ENCODE peak calls at places on chromosomes 2 and 18, in nine cellular contexts. T, B, I, P, H, Y, L, S and X are unnamed samples.

GRCh38 chr2:77484026-77484425 is 38.1 kb downstream of the LRRTM4 start:
- DNase-seq in Y (no peak), P (peak), H (no peak), S (no peak), L (no peak), T (no peak), B (no peak), I (no peak), X (no peak)

GRCh38 chr2:47029737-47030524 is 114.3 kb upstream of the MCFD2 start:
- DNase-seq in P (peak), H (no peak), Y (no peak), I (peak), S (no peak), L (no peak), T (no peak), B (peak), X (peak)

GRCh38 chr2:50143822-50144575 is 887.9 kb downstream of the NRXN1 start:
- DNase-seq in Y (no peak), T (peak), L (peak), H (no peak), S (peak), B (peak), P (peak), I (peak), X (peak)

GRCh38 chr2:70123051-70123828 is 36.0 kb downstream of the PCBP1 start:
- DNase-seq in B (peak), S (peak), P (peak), I (no peak), Y (no peak), H (no peak), T (peak), L (peak), X (no peak)

GRCh38 chr18:63949068-63949737 is at the start of gene HMSD:
- DNase-seq in I (peak), S (peak), P (peak), T (peak), B (peak), Y (peak), H (peak), L (no peak), X (peak)

GRCh38 chr2:75640621-75641121 is 5.9 kb upstream of the MRPL19 start:
- DNase-seq in S (peak), H (peak), Y (no peak), L (peak), I (peak), T (peak), B (peak), P (peak), X (peak)

GRCh38 chr2:95276244-95276887 is 2.1 kb downstream of the PROM2 start:
- DNase-seq in Y (no peak), H (no peak), S (no peak), B (no peak), T (peak), I (no peak), L (no peak), P (no peak), X (no peak)

GRCh38 chr2:239461551-239462515 is 61.0 kb upstream of the HDAC4 start:
- DNase-seq in S (peak), L (no peak), H (peak), P (peak), Y (no peak), T (no peak), B (no peak), I (no peak), X (no peak)

GRCh38 chr2:117760916-117761315 is 53.6 kb upstream of the DDX18 start:
- DNase-seq in P (no peak), T (no peak), I (no peak), H (no peak), B (no peak), Y (no peak), S (no peak), L (no peak), X (no peak)

GRCh38 chr2:127348421-127349000 is 39.3 kb downstream of the MAP3K2 start:
- DNase-seq in B (no peak), T (no peak), Y (no peak), H (no peak), P (peak), S (peak), I (no peak), L (peak), X (no peak)

GRCh38 chr2:167052825-167053224 is 164.5 kb downstream of the XIRP2 start:
- DNase-seq in T (no peak), B (peak), P (peak), Y (no peak), L (peak), S (peak), H (no peak), I (peak), X (no peak)

GRCh38 chr2:237955640-237956401 is 11.0 kb upstream of the UBE2F start:
- DNase-seq in Y (no peak), P (no peak), S (no peak), H (no peak), B (no peak), T (no peak), L (no peak), I (no peak), X (no peak)

GRCh38 chr2:45256867-45257641 is 247.8 kb upstream of the SIX2 start:
- DNase-seq in L (no peak), B (no peak), Y (no peak), S (peak), I (no peak), H (no peak), T (no peak), P (no peak), X (no peak)

GRCh38 chr2:220006152-220006551 is 378.7 kb downstream of the SLC4A3 start:
- DNase-seq in T (peak), L (peak), Y (no peak), H (no peak), I (no peak), S (peak), P (peak), B (no peak), X (no peak)

GRCh38 chr2:39524756-39525635 is 87.9 kb upstream of the MAP4K3 start:
- DNase-seq in S (peak), I (no peak), T (no peak), L (peak), Y (no peak), B (peak), H (no peak), P (no peak), X (no peak)

GRCh38 chr18:907880-908512 is 3.3 kb downstream of the ADCYAP1 start:
- DNase-seq in T (no peak), I (no peak), B (no peak), S (no peak), H (no peak), Y (no peak), P (no peak), L (no peak), X (no peak)

GRCh38 chr2:176174850-176175728 is 13.4 kb upstream of the HOXD1 start:
- DNase-seq in T (no peak), H (no peak), S (no peak), I (no peak), L (no peak), P (peak), B (no peak), Y (no peak), X (no peak)

GRCh38 chr18:4204151-4204720 is 250.9 kb downstream of the DLGAP1 start:
- DNase-seq in T (no peak), Y (no peak), S (no peak), I (no peak), H (no peak), B (no peak), P (no peak), L (no peak), X (peak)

GRCh38 chr2:238906936-238907716 is 59.2 kb downstream of the TWIST2 start:
- DNase-seq in Y (no peak), H (no peak), I (no peak), L (no peak), P (no peak), T (no peak), S (no peak), B (no peak), X (no peak)

GRCh38 chr2:61363580-61363979 is 107.3 kb downstream of the USP34 start:
- DNase-seq in H (no peak), L (peak), P (no peak), I (no peak), Y (no peak), S (no peak), B (no peak), T (no peak), X (no peak)

GRCh38 chr2:234251326-234252271 is 201.1 kb downstream of the SPP2 start:
- DNase-seq in I (peak), P (peak), S (peak), H (no peak), L (peak), Y (no peak), B (peak), T (no peak), X (peak)

GRCh38 chr2:224749136-224749535 is 33.0 kb upstream of the CCDC195 start:
- DNase-seq in L (no peak), I (peak), B (no peak), Y (no peak), T (no peak), P (peak), H (no peak), S (no peak), X (peak)